ENCODE peak calls at places on chromosomes 6 and 20, in five cellular contexts. X, V, H, G and I are unnamed samples.

GRCh38 chr20:36676701-36677421 is 30.9 kb upstream of the SLA2 start:
- DNase-seq in X (no peak), V (no peak), H (no peak), G (no peak), I (no peak)

GRCh38 chr20:9467995-9468394 is 46.4 kb upstream of the LAMP5 start:
- DNase-seq in X (no peak), V (no peak), H (no peak), G (no peak), I (no peak)

GRCh38 chr6:109925060-109925459 is 53.1 kb upstream of the GPR6 start:
- DNase-seq in X (no peak), V (no peak), H (no peak), G (no peak), I (no peak)

GRCh38 chr6:36590237-36590636 is 3.9 kb upstream of the SRSF3 start:
- DNase-seq in X (no peak), V (peak), H (no peak), G (peak), I (no peak)

GRCh38 chr20:60192351-60192750 is 234.1 kb downstream of the CDH26 start:
- DNase-seq in X (no peak), V (no peak), H (no peak), G (no peak), I (no peak)

GRCh38 chr6:7172605-7173185 is 64.9 kb downstream of the RREB1 start:
- DNase-seq in X (peak), V (no peak), H (no peak), G (no peak), I (peak)

GRCh38 chr20:36153754-36154695 is 515 bp upstream of the EPB41L1 start:
- DNase-seq in X (peak), V (peak), H (peak), G (peak), I (peak)

GRCh38 chr6:88650979-88651378 is 312.4 kb downstream of the RNGTT start:
- DNase-seq in X (no peak), V (no peak), H (no peak), G (no peak), I (no peak)

GRCh38 chr6:151958332-151958731 is 150.8 kb downstream of the ESR1 start:
- DNase-seq in X (no peak), V (no peak), H (no peak), G (no peak), I (no peak)

GRCh38 chr20:479487-479886 is 17.2 kb upstream of the TBC1D20 start:
- DNase-seq in X (no peak), V (no peak), H (no peak), G (no peak), I (no peak)

GRCh38 chr20:36481380-36482043 is 59.8 kb upstream of the MYL9 start:
- DNase-seq in X (no peak), V (no peak), H (no peak), G (no peak), I (no peak)

GRCh38 chr6:166627875-166628849 is 1.1 kb upstream of the RPS6KA2 start:
- DNase-seq in X (peak), V (peak), H (peak), G (peak), I (peak)

GRCh38 chr20:20680991-20681508 is 31.4 kb downstream of the RALGAPA2 start:
- DNase-seq in X (no peak), V (no peak), H (no peak), G (no peak), I (peak)

GRCh38 chr6:119476554-119476953 is 127.0 kb upstream of the MAN1A1 start:
- DNase-seq in X (no peak), V (no peak), H (no peak), G (no peak), I (no peak)

GRCh38 chr20:64144144-64144912 is 19.9 kb upstream of the MYT1 start:
- DNase-seq in X (no peak), V (no peak), H (peak), G (no peak), I (no peak)

GRCh38 chr6:50922579-50923525 is 104.2 kb downstream of the TFAP2B start:
- DNase-seq in X (no peak), V (no peak), H (no peak), G (no peak), I (no peak)

GRCh38 chr20:3452690-3453089 is 18.1 kb upstream of the ATRN start:
- DNase-seq in X (no peak), V (no peak), H (no peak), G (no peak), I (no peak)

GRCh38 chr6:41546866-41547798 is 951 bp downstream of the FOXP4 start:
- DNase-seq in X (peak), V (peak), H (peak), G (peak), I (peak)
- TF ChIP-seq POLR2A in X (peak), V (no peak), H (no peak), G (no peak), I (no peak)

DNA sequence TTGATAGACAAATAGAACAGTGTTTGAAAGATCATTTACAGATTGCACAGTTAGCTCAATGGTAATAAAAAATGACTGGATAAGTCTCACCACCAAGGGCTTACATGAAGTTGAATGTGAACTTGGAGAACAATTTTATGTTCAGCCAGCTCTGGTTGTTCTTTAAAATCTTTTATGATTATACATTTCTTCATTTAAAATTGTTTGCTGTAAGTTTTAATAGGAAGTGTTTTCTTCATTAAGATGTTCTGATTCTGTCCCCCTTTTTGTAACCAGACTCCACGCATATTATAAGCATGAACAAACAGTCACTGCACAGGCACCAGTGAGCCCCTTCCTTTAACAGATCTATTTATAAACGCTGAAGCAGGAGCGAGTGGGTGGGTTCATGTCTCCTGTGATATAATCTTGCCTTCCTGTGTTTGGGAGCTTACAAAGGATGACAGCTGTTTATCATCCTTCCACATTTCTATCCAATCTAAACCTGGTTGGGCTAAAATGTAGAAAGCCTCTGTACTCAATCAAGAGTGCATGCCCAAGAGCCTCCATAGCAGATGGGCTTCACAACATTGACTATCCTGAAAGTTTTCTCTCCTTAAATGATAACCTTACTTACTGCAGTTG is 299.3 kb downstream of the PRL start:
- DNase-seq in X (no peak), V (no peak), H (no peak), G (no peak), I (no peak)
- TF ChIP-seq POLR2A in X (no peak), V (no peak), H (no peak), G (no peak), I (no peak)

GRCh38 chr6:105402981-105403935 is at the start of gene PREP:
- DNase-seq in X (peak), V (peak), H (peak), G (peak), I (peak)
- TF ChIP-seq POLR2A in X (peak), V (no peak), H (no peak), G (peak), I (peak)

GRCh38 chr6:34223381-34223963 is 13.2 kb upstream of the HMGA1 start:
- DNase-seq in X (peak), V (no peak), H (peak), G (peak), I (no peak)
- TF ChIP-seq POLR2A in X (no peak), V (no peak), H (no peak), G (no peak), I (no peak)